ENCODE peak calls at places on chromosomes 6 and 20, in six cellular contexts. T is stomach; J is naive B cell; E is stimulated activated CD4-positive, alpha-beta T cell treated with anti-CD3 and anti-CD28 coated beads, Interleukin-1b, Interleukin-23, amount 100 ng/mL, for 24 hours; G is activated T-helper 9 cell treated with anti-CD3 and anti-CD28 coated beads, Interleukin-2, amount 50 U/mL, for 16 hours; M is breast epithelium. S is an unnamed sample.

GRCh38 chr6:143965503-143966171 is 42.4 kb downstream of the PLAGL1 start:
- DNase-seq in E (no peak), M (no peak), G (no peak), T (no peak), J (no peak), S (no peak)

GRCh38 chr6:134707342-134707982 is 242.4 kb downstream of the ALDH8A1 start:
- DNase-seq in T (no peak), M (no peak), J (no peak), G (no peak), E (no peak), S (peak)

GRCh38 chr6:6603317-6603716 is 14.8 kb downstream of the LY86 start:
- DNase-seq in E (no peak), M (no peak), J (no peak), T (no peak), G (no peak), S (no peak)

GRCh38 chr20:17966432-17967312 is 1.9 kb downstream of the SNX5 start:
- DNase-seq in J (no peak), E (no peak), M (no peak), T (no peak), G (no peak), S (no peak)

GRCh38 chr6:52271852-52272460 is 12.6 kb downstream of the MCM3 start:
- DNase-seq in T (no peak), E (no peak), J (no peak), M (no peak), G (no peak), S (no peak)

GRCh38 chr20:17568045-17568788 is 1.7 kb upstream of the DSTN start:
- DNase-seq in E (no peak), G (no peak), J (no peak), T (no peak), M (no peak), S (no peak)

GRCh38 chr20:38927902-38928578 is 1.8 kb downstream of the FAM83D start:
- DNase-seq in J (no peak), G (no peak), E (no peak), T (no peak), M (no peak), S (no peak)

GRCh38 chr6:27866370-27867050 is 45.7 kb downstream of the OR2B2 start:
- DNase-seq in G (no peak), M (no peak), E (no peak), T (no peak), J (peak), S (no peak)

GRCh38 chr20:50855498-50856474 is 60.9 kb downstream of the BCAS4 start:
- DNase-seq in T (peak), J (no peak), E (no peak), M (no peak), G (no peak), S (peak)

GRCh38 chr6:4794140-4794707 is 18.0 kb downstream of the CDYL start:
- DNase-seq in M (no peak), J (no peak), G (no peak), T (peak), E (no peak), S (peak)

GRCh38 chr6:72049376-72049775 is 163.0 kb downstream of the RIMS1 start:
- DNase-seq in J (no peak), E (no peak), T (no peak), G (no peak), M (no peak), S (no peak)

GRCh38 chr6:170174771-170175643 is 115.9 kb downstream of the DLL1 start:
- DNase-seq in G (no peak), J (no peak), T (no peak), E (no peak), M (no peak), S (no peak)

GRCh38 chr6:32152414-32153251 is 894 bp upstream of the PRRT1 start:
- DNase-seq in T (peak), E (no peak), G (no peak), J (no peak), M (no peak), S (peak)

GRCh38 chr20:8788275-8788674 is 280.6 kb upstream of the PLCB4 start:
- DNase-seq in J (no peak), T (no peak), M (no peak), G (no peak), E (no peak), S (no peak)

GRCh38 chr6:138491020-138491419 is 8.3 kb downstream of the NHSL1 start:
- DNase-seq in T (no peak), G (no peak), J (no peak), M (no peak), E (no peak), S (no peak)

GRCh38 chr6:53066059-53066406 is 829 bp downstream of the FBXO9 start:
- DNase-seq in T (peak), E (no peak), J (peak), M (no peak), G (peak), S (peak)